ENCODE peak calls at places on chromosomes 3 and 15, in five cellular contexts. T, K, E, J and C are unnamed samples.
A peak's percentile ranks its signal among the peaks of the same experiment; 100 is the strongest.

GRCh38 chr3:192825657-192826200 is 91.9 kb downstream of the MB21D2 start:
- DNase-seq in T (no peak), E (no peak), J (no peak), K (peak; percentile 5), C (peak; percentile 83)

GRCh38 chr15:58546635-58547627 is 115.1 kb downstream of the LIPC start:
- DNase-seq in E (no peak), K (peak; percentile 94), J (peak; percentile 93), T (no peak), C (peak; percentile 90)

GRCh38 chr3:61876797-61877196 is 315.4 kb downstream of the PTPRG start:
- DNase-seq in K (no peak), J (no peak), T (no peak), E (no peak), C (peak; percentile 91)

GRCh38 chr3:197590313-197590962 is 34.7 kb upstream of the BDH1 start:
- DNase-seq in J (no peak), K (no peak), T (no peak), E (no peak), C (no peak)

GRCh38 chr3:134567605-134568004 is 81.7 kb downstream of the CEP63 start:
- DNase-seq in E (no peak), T (no peak), J (no peak), K (no peak), C (no peak)

GRCh38 chr15:65869954-65870871 is 922 bp downstream of the RAB11A start:
- DNase-seq in J (peak; percentile 25), T (peak; percentile 23), K (peak; percentile 68), E (peak; percentile 31), C (peak; percentile 39)

GRCh38 chr3:56989434-56990294 is 70.8 kb upstream of the SPATA12 start:
- DNase-seq in T (no peak), J (no peak), K (no peak), E (no peak), C (no peak)

GRCh38 chr3:97958796-97959195 is 13.4 kb downstream of the RIOX2 start:
- DNase-seq in K (no peak), T (no peak), E (no peak), J (no peak), C (peak; percentile 33)

GRCh38 chr15:64013179-64014043 is 32.9 kb downstream of the DAPK2 start:
- DNase-seq in J (peak; percentile 20), E (peak; percentile 27), K (no peak), T (no peak), C (peak; percentile 25)

GRCh38 chr15:59002418-59002859 is 15.0 kb downstream of the RNF111 start:
- DNase-seq in K (no peak), T (no peak), E (no peak), J (no peak), C (no peak)